ENCODE peak calls at places on chromosomes 3 and 15, in seven cellular contexts. One of them, this sample, is unnamed. For H3K4me1, the result is how much of the 10 kb centered on the place peaks cover.

GRCh38 chr3:160473978-160474377 is 24.4 kb upstream of the TRIM59 start:
- DNase-seq in fibroblast of lung: peak
- DNase-seq in tibial nerve: no peak
- DNase-seq in IMR-90: peak
- DNase-seq in kidney: no peak
- DNase-seq in mesenchymal stem cell: no peak
- DNase-seq in ovary: no peak
- DNase-seq in this sample: no peak

GRCh38 chr3:8712871-8713360 is 20.7 kb upstream of the CAV3 start:
- DNase-seq in fibroblast of lung: no peak
- DNase-seq in tibial nerve: no peak
- DNase-seq in IMR-90: no peak
- DNase-seq in kidney: no peak
- DNase-seq in mesenchymal stem cell: no peak
- DNase-seq in ovary: no peak
- DNase-seq in this sample: no peak

GRCh38 chr3:124266517-124266916 is 274.6 kb upstream of the ROPN1 start:
- DNase-seq in fibroblast of lung: no peak
- DNase-seq in tibial nerve: no peak
- DNase-seq in IMR-90: no peak
- DNase-seq in kidney: peak
- DNase-seq in mesenchymal stem cell: no peak
- DNase-seq in ovary: no peak
- DNase-seq in this sample: no peak

GRCh38 chr15:47691896-47692295 is 25.4 kb upstream of the SEMA6D start:
- DNase-seq in fibroblast of lung: peak
- DNase-seq in tibial nerve: no peak
- DNase-seq in IMR-90: no peak
- DNase-seq in kidney: no peak
- DNase-seq in mesenchymal stem cell: no peak
- DNase-seq in ovary: no peak
- DNase-seq in this sample: no peak

GRCh38 chr3:57158813-57159678 is 6.1 kb downstream of the IL17RD start:
- DNase-seq in fibroblast of lung: peak
- DNase-seq in tibial nerve: no peak
- DNase-seq in IMR-90: no peak
- DNase-seq in kidney: no peak
- DNase-seq in mesenchymal stem cell: peak
- DNase-seq in ovary: no peak
- DNase-seq in this sample: no peak

GRCh38 chr3:150503402-150504099 is 42.7 kb downstream of the SERP1 start:
- DNase-seq in fibroblast of lung: no peak
- DNase-seq in tibial nerve: no peak
- DNase-seq in IMR-90: no peak
- DNase-seq in kidney: no peak
- DNase-seq in mesenchymal stem cell: no peak
- DNase-seq in ovary: no peak
- DNase-seq in this sample: no peak

GRCh38 chr3:149809694-149810093 is 3.3 kb upstream of the RNF13 start:
- DNase-seq in fibroblast of lung: no peak
- DNase-seq in tibial nerve: no peak
- DNase-seq in IMR-90: no peak
- DNase-seq in kidney: no peak
- DNase-seq in mesenchymal stem cell: no peak
- DNase-seq in ovary: no peak
- DNase-seq in this sample: no peak

GRCh38 chr3:64675848-64676247 is 12.0 kb downstream of the ADAMTS9 start:
- DNase-seq in fibroblast of lung: no peak
- DNase-seq in tibial nerve: no peak
- DNase-seq in IMR-90: no peak
- DNase-seq in kidney: no peak
- DNase-seq in mesenchymal stem cell: no peak
- DNase-seq in ovary: no peak
- DNase-seq in this sample: no peak

GRCh38 chr15:34582461-34583357 is 742 bp downstream of the GOLGA8B start:
- DNase-seq in fibroblast of lung: peak
- DNase-seq in tibial nerve: no peak
- DNase-seq in IMR-90: peak
- DNase-seq in kidney: peak
- DNase-seq in mesenchymal stem cell: peak
- DNase-seq in ovary: peak
- DNase-seq in this sample: peak

GRCh38 chr15:29268706-29269484 is 727 bp downstream of the NSMCE3 start:
- DNase-seq in fibroblast of lung: peak
- DNase-seq in tibial nerve: no peak
- DNase-seq in IMR-90: peak
- DNase-seq in kidney: peak
- DNase-seq in mesenchymal stem cell: peak
- DNase-seq in ovary: no peak
- DNase-seq in this sample: peak

GRCh38 chr3:117589454-117589853 is 879.9 kb downstream of the TUSC7 start:
- DNase-seq in fibroblast of lung: peak
- DNase-seq in tibial nerve: no peak
- DNase-seq in IMR-90: no peak
- DNase-seq in kidney: no peak
- DNase-seq in mesenchymal stem cell: no peak
- DNase-seq in ovary: no peak
- DNase-seq in this sample: no peak

GRCh38 chr15:20340931-20341661 is 200.5 kb downstream of the GOLGA6L6 start:
- DNase-seq in fibroblast of lung: no peak
- DNase-seq in tibial nerve: no peak
- DNase-seq in IMR-90: no peak
- DNase-seq in kidney: peak
- DNase-seq in mesenchymal stem cell: no peak
- DNase-seq in ovary: peak
- DNase-seq in this sample: peak

GRCh38 chr15:28094732-28095521 is 4.2 kb downstream of the OCA2 start:
- DNase-seq in fibroblast of lung: no peak
- DNase-seq in tibial nerve: no peak
- DNase-seq in IMR-90: no peak
- DNase-seq in kidney: peak
- DNase-seq in mesenchymal stem cell: no peak
- DNase-seq in ovary: no peak
- DNase-seq in this sample: peak

GRCh38 chr15:39657714-39658113 is 76.8 kb downstream of the THBS1 start:
- DNase-seq in fibroblast of lung: peak
- DNase-seq in tibial nerve: no peak
- DNase-seq in IMR-90: peak
- DNase-seq in kidney: no peak
- DNase-seq in mesenchymal stem cell: peak
- DNase-seq in ovary: no peak
- DNase-seq in this sample: no peak

GRCh38 chr15:96321422-96322391 is 8.8 kb upstream of the NR2F2 start:
- DNase-seq in fibroblast of lung: peak
- DNase-seq in tibial nerve: peak
- DNase-seq in IMR-90: peak
- DNase-seq in kidney: peak
- DNase-seq in mesenchymal stem cell: peak
- DNase-seq in ovary: peak
- DNase-seq in this sample: no peak

GRCh38 chr3:111944377-111944776 is 34.4 kb upstream of the ABHD10 start:
- DNase-seq in fibroblast of lung: no peak
- DNase-seq in tibial nerve: no peak
- DNase-seq in IMR-90: no peak
- DNase-seq in kidney: no peak
- DNase-seq in mesenchymal stem cell: no peak
- DNase-seq in ovary: no peak
- DNase-seq in this sample: no peak

GRCh38 chr3:111577798-111578685 is 17.1 kb downstream of the ZBED2 start:
- DNase-seq in fibroblast of lung: peak
- DNase-seq in tibial nerve: no peak
- DNase-seq in IMR-90: peak
- DNase-seq in kidney: no peak
- DNase-seq in mesenchymal stem cell: peak
- DNase-seq in ovary: no peak
- DNase-seq in this sample: no peak

GRCh38 chr3:10251006-10251405 is 2.7 kb downstream of the TATDN2 start:
- DNase-seq in fibroblast of lung: no peak
- DNase-seq in tibial nerve: no peak
- DNase-seq in IMR-90: no peak
- DNase-seq in kidney: no peak
- DNase-seq in mesenchymal stem cell: no peak
- DNase-seq in ovary: no peak
- DNase-seq in this sample: no peak
- H3K4me3 ChIP-seq in fibroblast of lung: no peak
- H3K4me3 ChIP-seq in tibial nerve: no peak
- H3K4me3 ChIP-seq in IMR-90: no peak
- H3K4me3 ChIP-seq in kidney: no peak
- H3K4me3 ChIP-seq in mesenchymal stem cell: peak
- H3K4me3 ChIP-seq in ovary: no peak
- H3K4me3 ChIP-seq in this sample: peak

DNA sequence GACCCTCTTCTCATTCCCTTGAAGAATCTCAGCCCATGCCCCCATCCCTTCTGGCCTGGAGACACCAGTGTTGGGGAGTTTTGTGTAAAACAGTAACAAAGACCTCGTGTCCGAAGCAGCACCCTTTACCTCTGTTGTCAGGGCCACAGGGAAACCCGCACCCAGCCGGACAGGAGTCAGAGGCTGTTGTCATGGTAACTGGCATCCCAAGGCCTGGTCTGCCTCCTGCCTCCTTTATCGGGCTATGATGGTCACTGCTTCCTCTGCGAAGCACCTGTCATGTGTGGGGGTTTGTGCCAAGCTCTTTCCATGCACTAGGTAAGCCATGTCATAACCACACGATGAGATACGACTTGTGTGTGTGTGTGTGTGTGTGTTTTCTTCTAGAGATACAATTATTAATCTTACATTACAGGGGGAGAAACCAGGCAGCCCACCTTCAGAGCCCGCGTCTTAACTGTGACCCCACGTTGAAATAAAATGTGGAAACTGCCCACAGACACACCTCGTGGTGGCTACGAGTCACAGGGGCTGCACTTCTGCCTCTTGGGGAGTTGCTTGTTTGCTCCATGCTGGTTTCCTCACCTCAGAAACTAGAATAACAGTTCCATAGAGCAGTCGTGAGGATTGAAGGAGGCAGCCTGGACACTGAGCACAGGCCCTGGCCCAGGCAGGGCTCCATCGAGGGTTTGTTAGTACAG is 18.0 kb downstream of the ZDHHC19 start:
- DNase-seq in fibroblast of lung: no peak
- DNase-seq in tibial nerve: no peak
- DNase-seq in IMR-90: no peak
- DNase-seq in kidney: peak
- DNase-seq in mesenchymal stem cell: no peak
- DNase-seq in ovary: no peak
- DNase-seq in this sample: peak
- H3K27ac ChIP-seq in fibroblast of lung: no peak
- H3K27ac ChIP-seq in tibial nerve: peak
- H3K27ac ChIP-seq in IMR-90: no peak
- H3K27ac ChIP-seq in kidney: no peak
- H3K27ac ChIP-seq in mesenchymal stem cell: no peak
- H3K27ac ChIP-seq in ovary: no peak
- H3K27ac ChIP-seq in this sample: peak

DNA sequence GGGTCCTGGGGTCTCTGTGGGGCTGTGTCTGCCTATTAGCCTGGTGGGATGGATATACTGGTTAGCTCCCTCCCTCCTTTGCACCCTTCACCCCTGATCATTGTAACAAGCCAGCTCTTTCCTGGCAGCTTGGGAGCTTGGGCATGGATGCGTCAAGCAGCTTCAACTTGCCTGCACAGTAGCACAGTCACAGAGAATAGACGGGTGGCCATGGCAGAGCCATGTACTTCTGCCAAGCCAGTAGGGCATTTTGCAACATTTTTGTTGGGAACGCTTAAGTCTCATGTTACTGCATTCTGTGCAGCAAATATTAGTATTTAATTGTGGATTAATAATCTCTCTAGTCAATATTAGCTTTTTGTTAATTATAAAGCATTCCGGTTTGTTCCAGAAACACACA is 65.3 kb downstream of the SMAD6 start:
- DNase-seq in fibroblast of lung: no peak
- DNase-seq in tibial nerve: no peak
- DNase-seq in IMR-90: no peak
- DNase-seq in kidney: no peak
- DNase-seq in mesenchymal stem cell: no peak
- DNase-seq in ovary: no peak
- DNase-seq in this sample: no peak
- H3K4me1 ChIP-seq in fibroblast of lung: under half
- H3K4me1 ChIP-seq in tibial nerve: under half
- H3K4me1 ChIP-seq in IMR-90: half or more
- H3K4me1 ChIP-seq in kidney: half or more
- H3K4me1 ChIP-seq in mesenchymal stem cell: under half
- H3K4me1 ChIP-seq in ovary: under half
- H3K4me1 ChIP-seq in this sample: under half

DNA sequence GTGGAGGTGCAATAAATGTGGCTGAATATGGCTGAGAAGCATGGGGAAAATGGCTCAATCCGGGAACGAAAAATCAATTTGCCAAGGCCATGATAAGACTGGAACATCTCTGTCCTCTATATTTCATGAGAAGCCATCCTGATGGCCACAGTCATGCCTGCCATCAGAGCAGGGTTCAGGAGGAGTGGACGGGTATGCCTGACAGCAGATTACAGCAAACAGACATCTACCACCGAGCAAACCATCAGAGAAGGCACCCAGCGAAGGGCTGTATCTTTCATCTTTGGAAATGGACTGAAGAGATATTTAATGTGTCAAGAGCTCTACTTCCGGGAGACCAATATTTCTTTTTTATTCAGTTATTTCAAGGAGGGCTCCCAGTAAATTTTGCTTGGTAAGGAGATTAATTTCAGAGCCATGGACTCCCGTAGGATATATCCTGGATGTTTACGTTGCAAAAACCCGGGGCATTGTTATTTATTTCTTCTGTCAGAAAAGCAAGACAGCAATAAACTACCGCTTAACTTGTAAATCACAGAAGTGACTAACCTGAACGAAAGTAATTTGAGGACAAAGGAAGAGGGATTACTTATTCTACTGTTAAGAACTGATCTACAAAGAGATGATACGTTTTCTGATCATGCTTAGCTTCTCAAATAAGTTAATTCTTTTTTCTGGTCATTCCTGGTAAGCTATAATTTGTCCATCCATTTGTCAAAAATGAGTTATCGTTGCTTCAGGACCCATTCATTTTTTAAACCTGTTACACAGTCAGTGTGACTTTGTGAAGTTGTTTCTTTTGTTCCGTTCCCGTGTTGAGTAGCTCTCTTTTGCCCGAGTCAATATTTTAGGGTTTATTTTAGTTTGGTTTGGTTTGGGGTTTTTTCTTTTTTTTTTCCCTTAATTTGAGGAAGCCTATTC is 80.6 kb upstream of the CHD2 start:
- DNase-seq in fibroblast of lung: peak
- DNase-seq in tibial nerve: no peak
- DNase-seq in IMR-90: no peak
- DNase-seq in kidney: no peak
- DNase-seq in mesenchymal stem cell: peak
- DNase-seq in ovary: no peak
- DNase-seq in this sample: no peak
- H3K4me3 ChIP-seq in fibroblast of lung: peak
- H3K4me3 ChIP-seq in tibial nerve: peak
- H3K4me3 ChIP-seq in IMR-90: peak
- H3K4me3 ChIP-seq in kidney: peak
- H3K4me3 ChIP-seq in mesenchymal stem cell: peak
- H3K4me3 ChIP-seq in ovary: peak
- H3K4me3 ChIP-seq in this sample: peak

GRCh38 chr3:13277860-13278531 is 142.1 kb downstream of the NUP210 start:
- DNase-seq in fibroblast of lung: peak
- DNase-seq in tibial nerve: no peak
- DNase-seq in IMR-90: peak
- DNase-seq in kidney: no peak
- DNase-seq in mesenchymal stem cell: peak
- DNase-seq in ovary: no peak
- DNase-seq in this sample: no peak
- H3K27ac ChIP-seq in fibroblast of lung: no peak
- H3K27ac ChIP-seq in tibial nerve: peak
- H3K27ac ChIP-seq in IMR-90: no peak
- H3K27ac ChIP-seq in kidney: no peak
- H3K27ac ChIP-seq in mesenchymal stem cell: no peak
- H3K27ac ChIP-seq in ovary: no peak
- H3K27ac ChIP-seq in this sample: no peak

This sample was measured in CD8-positive, alpha-beta memory T cell.